ENCODE peak calls at places on chromosomes 13 and 19, in four cellular contexts. One of them, this sample, is unnamed. For H3K4me1, the result is how much of the 10 kb centered on the place peaks cover.

GRCh38 chr13:110233181-110233641 is 73.7 kb downstream of the COL4A1 start:
- DNase-seq in heart right ventricle: peak
- DNase-seq in ovary: peak
- DNase-seq in A549: no peak
- DNase-seq in this sample: no peak

GRCh38 chr19:43555185-43555770 is 20.0 kb downstream of the XRCC1 start:
- DNase-seq in heart right ventricle: no peak
- DNase-seq in ovary: peak
- DNase-seq in A549: peak
- DNase-seq in this sample: no peak

GRCh38 chr19:21604941-21605548 is 99.6 kb downstream of the ZNF429 start:
- DNase-seq in heart right ventricle: no peak
- DNase-seq in ovary: no peak
- DNase-seq in A549: no peak
- DNase-seq in this sample: no peak

GRCh38 chr13:114063545-114064515 is 68.6 kb downstream of the RASA3 start:
- DNase-seq in heart right ventricle: peak
- DNase-seq in ovary: peak
- DNase-seq in A549: no peak
- DNase-seq in this sample: no peak

GRCh38 chr13:44155422-44156293 is 218.0 kb upstream of the SERP2 start:
- DNase-seq in heart right ventricle: peak
- DNase-seq in ovary: peak
- DNase-seq in A549: no peak
- DNase-seq in this sample: no peak

GRCh38 chr19:8355631-8356402 is 8.1 kb upstream of the ANGPTL4 start:
- DNase-seq in heart right ventricle: no peak
- DNase-seq in ovary: no peak
- DNase-seq in A549: no peak
- DNase-seq in this sample: no peak

GRCh38 chr19:3361384-3362216 is 4.8 kb upstream of the NFIC start:
- DNase-seq in heart right ventricle: no peak
- DNase-seq in ovary: peak
- DNase-seq in A549: no peak
- DNase-seq in this sample: no peak

GRCh38 chr19:51029718-51030117 is 3.3 kb upstream of the KLK11 start:
- DNase-seq in heart right ventricle: no peak
- DNase-seq in ovary: no peak
- DNase-seq in A549: no peak
- DNase-seq in this sample: no peak

GRCh38 chr19:57665261-57665806 is 3.4 kb upstream of the ZSCAN4 start:
- DNase-seq in heart right ventricle: no peak
- DNase-seq in ovary: no peak
- DNase-seq in A549: no peak
- DNase-seq in this sample: no peak

GRCh38 chr13:98626298-98626940 is 49.5 kb upstream of the STK24 start:
- DNase-seq in heart right ventricle: no peak
- DNase-seq in ovary: no peak
- DNase-seq in A549: no peak
- DNase-seq in this sample: no peak

GRCh38 chr13:42985312-42986175 is 6.5 kb downstream of the EPSTI1 start:
- DNase-seq in heart right ventricle: peak
- DNase-seq in ovary: peak
- DNase-seq in A549: no peak
- DNase-seq in this sample: no peak

GRCh38 chr13:39895254-39895653 is 239.8 kb downstream of the COG6 start:
- DNase-seq in heart right ventricle: no peak
- DNase-seq in ovary: no peak
- DNase-seq in A549: no peak
- DNase-seq in this sample: no peak

GRCh38 chr13:27036236-27036981 is 135.2 kb downstream of the USP12 start:
- DNase-seq in heart right ventricle: no peak
- DNase-seq in ovary: no peak
- DNase-seq in A549: peak
- DNase-seq in this sample: no peak

GRCh38 chr13:82654851-82655517 is 1227.3 kb downstream of the SLITRK1 start:
- DNase-seq in heart right ventricle: peak
- DNase-seq in ovary: peak
- DNase-seq in A549: no peak
- DNase-seq in this sample: no peak

GRCh38 chr19:29694669-29695627 is 20.1 kb downstream of the C19orf12 start:
- DNase-seq in heart right ventricle: peak
- DNase-seq in ovary: peak
- DNase-seq in A549: peak
- DNase-seq in this sample: no peak

GRCh38 chr13:110593430-110594130 is 21.8 kb upstream of the NAXD start:
- DNase-seq in heart right ventricle: no peak
- DNase-seq in ovary: no peak
- DNase-seq in A549: peak
- DNase-seq in this sample: no peak

GRCh38 chr19:41570639-41571112 is 5.3 kb upstream of the CEACAM21 start:
- DNase-seq in heart right ventricle: peak
- DNase-seq in ovary: peak
- DNase-seq in A549: peak
- DNase-seq in this sample: no peak

GRCh38 chr19:16018801-16019551 is 57.3 kb upstream of the TPM4 start:
- DNase-seq in heart right ventricle: no peak
- DNase-seq in ovary: no peak
- DNase-seq in A549: no peak
- DNase-seq in this sample: no peak

GRCh38 chr13:74413482-74413881 is 279.3 kb upstream of the KLF12 start:
- DNase-seq in heart right ventricle: no peak
- DNase-seq in ovary: no peak
- DNase-seq in A549: no peak
- DNase-seq in this sample: no peak

GRCh38 chr13:112113355-112113754 is 46.4 kb downstream of the SOX1 start:
- DNase-seq in heart right ventricle: no peak
- DNase-seq in ovary: no peak
- DNase-seq in A549: no peak
- DNase-seq in this sample: no peak

GRCh38 chr13:31236211-31236786 is 36.5 kb downstream of the B3GLCT start:
- DNase-seq in heart right ventricle: no peak
- DNase-seq in ovary: no peak
- DNase-seq in A549: no peak
- DNase-seq in this sample: no peak

GRCh38 chr13:29474991-29475390 is 120.5 kb downstream of the SLC7A1 start:
- DNase-seq in heart right ventricle: no peak
- DNase-seq in ovary: no peak
- DNase-seq in A549: no peak
- DNase-seq in this sample: no peak

GRCh38 chr13:60338754-60339153 is 58.3 kb upstream of the TDRD3 start:
- DNase-seq in heart right ventricle: no peak
- DNase-seq in ovary: no peak
- DNase-seq in A549: no peak
- DNase-seq in this sample: no peak

GRCh38 chr13:50080856-50081105 is 65.5 kb downstream of the KCNRG start:
- DNase-seq in heart right ventricle: no peak
- DNase-seq in ovary: no peak
- DNase-seq in A549: no peak
- DNase-seq in this sample: no peak

GRCh38 chr19:45125975-45126493 is 33.1 kb downstream of the PPP1R37 start:
- DNase-seq in heart right ventricle: peak
- DNase-seq in ovary: no peak
- DNase-seq in A549: peak
- DNase-seq in this sample: no peak

GRCh38 chr13:106917673-106918652 is 350.0 kb upstream of the ARGLU1 start:
- DNase-seq in heart right ventricle: peak
- DNase-seq in ovary: peak
- DNase-seq in A549: peak
- DNase-seq in this sample: peak

GRCh38 chr13:20570540-20570939 is 3.6 kb downstream of the IFT88 start:
- DNase-seq in heart right ventricle: no peak
- DNase-seq in ovary: no peak
- DNase-seq in A549: no peak
- DNase-seq in this sample: no peak

GRCh38 chr19:3275068-3275582 is 50.7 kb downstream of the CELF5 start:
- DNase-seq in heart right ventricle: no peak
- DNase-seq in ovary: no peak
- DNase-seq in A549: peak
- DNase-seq in this sample: no peak

GRCh38 chr19:29211562-29212416 is 1.2 kb downstream of the UQCRFS1 start:
- DNase-seq in heart right ventricle: no peak
- DNase-seq in ovary: no peak
- DNase-seq in A549: peak
- DNase-seq in this sample: no peak

GRCh38 chr13:112658807-112659206 is 31.0 kb upstream of the ATP11A start:
- DNase-seq in heart right ventricle: no peak
- DNase-seq in ovary: no peak
- DNase-seq in A549: no peak
- DNase-seq in this sample: no peak

GRCh38 chr19:18440421-18440877 is 2.5 kb upstream of the ISYNA1 start:
- DNase-seq in heart right ventricle: no peak
- DNase-seq in ovary: peak
- DNase-seq in A549: no peak
- DNase-seq in this sample: no peak

DNA sequence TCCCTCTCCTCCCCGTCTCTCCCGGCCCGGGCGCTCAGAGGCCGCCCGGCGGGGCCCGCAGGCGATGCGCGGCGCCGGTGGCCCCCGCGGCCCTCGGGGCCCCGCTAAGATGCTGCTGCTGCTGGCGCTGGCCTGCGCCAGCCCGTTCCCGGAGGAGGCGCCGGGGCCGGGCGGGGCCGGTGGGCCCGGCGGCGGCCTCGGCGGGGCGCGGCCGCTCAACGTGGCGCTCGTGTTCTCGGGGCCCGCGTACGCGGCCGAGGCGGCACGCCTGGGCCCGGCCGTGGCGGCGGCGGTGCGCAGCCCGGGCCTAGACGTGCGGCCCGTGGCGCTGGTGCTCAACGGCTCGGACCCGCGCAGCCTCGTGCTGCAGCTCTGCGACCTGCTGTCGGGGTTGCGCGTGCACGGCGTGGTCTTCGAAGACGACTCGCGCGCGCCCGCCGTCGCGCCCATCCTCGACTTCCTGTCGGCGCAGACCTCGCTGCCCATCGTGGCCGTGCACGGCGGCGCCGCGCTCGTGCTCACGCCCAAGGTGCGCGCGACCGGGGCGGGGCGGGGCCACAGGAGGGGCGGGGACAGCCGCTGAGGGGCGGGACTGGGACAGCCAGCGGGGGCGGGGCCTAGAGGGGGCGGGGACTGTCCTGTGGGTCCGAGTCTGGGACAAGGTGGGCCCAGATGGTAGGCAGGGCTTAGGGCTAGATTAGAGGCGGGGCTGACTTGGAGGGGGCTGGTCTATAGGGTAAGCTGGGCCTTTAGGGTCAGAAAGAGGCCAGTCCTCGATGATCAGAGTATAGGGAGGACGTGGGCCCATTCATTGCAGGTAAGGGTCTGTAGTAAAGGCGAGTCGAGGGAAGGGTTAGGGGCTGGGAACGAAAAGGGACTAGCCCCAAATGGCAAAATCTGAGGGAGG is 5.1 kb downstream of the GRIN2D start:
- DNase-seq in heart right ventricle: peak
- DNase-seq in ovary: peak
- DNase-seq in A549: peak
- DNase-seq in this sample: no peak
- TF ChIP-seq CTCF in heart right ventricle: no peak
- TF ChIP-seq CTCF in ovary: no peak
- TF ChIP-seq CTCF in A549: no peak
- TF ChIP-seq CTCF in this sample: no peak

GRCh38 chr19:31530781-31531180 is 181.5 kb upstream of the TSHZ3 start:
- DNase-seq in heart right ventricle: no peak
- DNase-seq in ovary: no peak
- DNase-seq in A549: no peak
- DNase-seq in this sample: no peak

GRCh38 chr19:31529121-31529520 is 179.9 kb upstream of the TSHZ3 start:
- DNase-seq in heart right ventricle: no peak
- DNase-seq in ovary: no peak
- DNase-seq in A549: no peak
- DNase-seq in this sample: no peak

GRCh38 chr19:31528261-31528660 is 179.0 kb upstream of the TSHZ3 start:
- DNase-seq in heart right ventricle: no peak
- DNase-seq in ovary: no peak
- DNase-seq in A549: no peak
- DNase-seq in this sample: no peak

GRCh38 chr19:31525610-31526147 is 176.4 kb upstream of the TSHZ3 start:
- DNase-seq in heart right ventricle: no peak
- DNase-seq in ovary: no peak
- DNase-seq in A549: no peak
- DNase-seq in this sample: no peak

GRCh38 chr19:31527443-31527842 is 178.2 kb upstream of the TSHZ3 start:
- DNase-seq in heart right ventricle: no peak
- DNase-seq in ovary: no peak
- DNase-seq in A549: no peak
- DNase-seq in this sample: no peak
- H3K4me1 ChIP-seq in heart right ventricle: under half
- H3K4me1 ChIP-seq in ovary: under half
- H3K4me1 ChIP-seq in A549: under half
- H3K4me1 ChIP-seq in this sample: under half

GRCh38 chr19:11141937-11142527 is 13.6 kb downstream of the SPC24 start:
- DNase-seq in heart right ventricle: no peak
- DNase-seq in ovary: peak
- DNase-seq in A549: no peak
- DNase-seq in this sample: no peak
- TF ChIP-seq CTCF in heart right ventricle: no peak
- TF ChIP-seq CTCF in ovary: no peak
- TF ChIP-seq CTCF in A549: peak
- TF ChIP-seq CTCF in this sample: no peak

GRCh38 chr19:6220385-6221191 is 59.2 kb downstream of the MLLT1 start:
- DNase-seq in heart right ventricle: peak
- DNase-seq in ovary: peak
- DNase-seq in A549: no peak
- DNase-seq in this sample: no peak

GRCh38 chr19:6219592-6220290 is 60.0 kb downstream of the MLLT1 start:
- DNase-seq in heart right ventricle: peak
- DNase-seq in ovary: peak
- DNase-seq in A549: no peak
- DNase-seq in this sample: no peak

GRCh38 chr19:6222884-6223283 is 56.9 kb downstream of the MLLT1 start:
- DNase-seq in heart right ventricle: no peak
- DNase-seq in ovary: no peak
- DNase-seq in A549: no peak
- DNase-seq in this sample: no peak

GRCh38 chr19:6221878-6222746 is 57.7 kb downstream of the MLLT1 start:
- DNase-seq in heart right ventricle: no peak
- DNase-seq in ovary: peak
- DNase-seq in A549: no peak
- DNase-seq in this sample: no peak

DNA sequence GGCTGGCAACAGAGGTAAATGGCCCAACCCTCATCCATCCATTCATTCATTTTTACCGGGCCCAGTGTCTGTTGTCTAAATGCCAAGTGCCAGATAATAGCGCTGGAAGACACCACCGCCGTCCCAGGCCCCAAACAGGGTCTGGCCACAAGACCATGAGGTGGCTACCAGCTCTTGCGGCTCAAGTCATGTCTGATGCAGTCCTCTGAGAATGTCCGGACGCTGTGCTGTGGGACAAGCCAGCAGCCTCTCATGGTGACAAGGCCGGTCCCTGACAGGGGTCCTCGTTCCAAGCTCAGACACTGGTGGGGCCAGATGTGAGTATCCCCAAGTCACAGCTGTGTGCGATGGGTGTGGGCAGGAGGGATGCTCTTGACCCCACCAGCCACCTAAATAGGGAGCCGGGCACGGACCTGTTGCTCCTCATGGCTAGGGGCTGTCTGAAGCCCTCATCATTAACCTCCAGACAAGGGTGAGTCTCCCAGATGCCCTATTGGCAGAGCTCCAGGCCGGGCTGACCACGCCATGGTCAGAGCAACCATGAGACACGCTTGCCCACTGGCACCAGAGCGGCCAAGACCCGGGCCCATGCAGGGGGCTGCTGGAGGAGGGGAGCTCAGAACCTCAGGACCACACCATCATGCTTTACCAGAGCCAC is 58.4 kb downstream of the MLLT1 start:
- DNase-seq in heart right ventricle: no peak
- DNase-seq in ovary: no peak
- DNase-seq in A549: no peak
- DNase-seq in this sample: no peak
- H3K4me1 ChIP-seq in heart right ventricle: under half
- H3K4me1 ChIP-seq in ovary: half or more
- H3K4me1 ChIP-seq in A549: under half
- H3K4me1 ChIP-seq in this sample: half or more